ENCODE peak calls at places on chromosomes 16 and 17, in seven cellular contexts. One of them, this sample, is unnamed.

GRCh38 chr16:57801856-57802634 is at the start of gene KIFC3:
- DNase-seq in prostate gland: peak
- DNase-seq in IMR-90: peak
- DNase-seq in hepatocyte: peak
- DNase-seq in AG10803: peak
- DNase-seq in psoas muscle: peak
- DNase-seq in fibroblast of pulmonary artery: peak
- DNase-seq in this sample: peak

GRCh38 chr16:83701494-83701893 is 106.3 kb upstream of the HSBP1 start:
- DNase-seq in prostate gland: peak
- DNase-seq in IMR-90: peak
- DNase-seq in hepatocyte: peak
- DNase-seq in AG10803: peak
- DNase-seq in psoas muscle: no peak
- DNase-seq in fibroblast of pulmonary artery: peak
- DNase-seq in this sample: peak

GRCh38 chr16:78487471-78487870 is 388.0 kb downstream of the WWOX start:
- DNase-seq in prostate gland: no peak
- DNase-seq in IMR-90: no peak
- DNase-seq in hepatocyte: no peak
- DNase-seq in AG10803: no peak
- DNase-seq in psoas muscle: no peak
- DNase-seq in fibroblast of pulmonary artery: no peak
- DNase-seq in this sample: no peak

GRCh38 chr17:16922386-16923096 is 49.4 kb downstream of the TNFRSF13B start:
- DNase-seq in prostate gland: no peak
- DNase-seq in IMR-90: peak
- DNase-seq in hepatocyte: no peak
- DNase-seq in AG10803: no peak
- DNase-seq in psoas muscle: no peak
- DNase-seq in fibroblast of pulmonary artery: no peak
- DNase-seq in this sample: no peak

GRCh38 chr17:81831957-81832607 is 1.0 kb downstream of the MCRIP1 start:
- DNase-seq in prostate gland: no peak
- DNase-seq in IMR-90: peak
- DNase-seq in hepatocyte: no peak
- DNase-seq in AG10803: peak
- DNase-seq in psoas muscle: peak
- DNase-seq in fibroblast of pulmonary artery: no peak
- DNase-seq in this sample: peak

GRCh38 chr17:6413073-6413472 is 21.8 kb downstream of the AIPL1 start:
- DNase-seq in prostate gland: no peak
- DNase-seq in IMR-90: peak
- DNase-seq in hepatocyte: peak
- DNase-seq in AG10803: peak
- DNase-seq in psoas muscle: no peak
- DNase-seq in fibroblast of pulmonary artery: peak
- DNase-seq in this sample: peak

GRCh38 chr17:77815127-77815905 is 143.2 kb upstream of the TNRC6C start:
- DNase-seq in prostate gland: no peak
- DNase-seq in IMR-90: no peak
- DNase-seq in hepatocyte: peak
- DNase-seq in AG10803: no peak
- DNase-seq in psoas muscle: no peak
- DNase-seq in fibroblast of pulmonary artery: no peak
- DNase-seq in this sample: no peak

GRCh38 chr16:80300876-80301275 is 239.9 kb upstream of the DYNLRB2 start:
- DNase-seq in prostate gland: no peak
- DNase-seq in IMR-90: peak
- DNase-seq in hepatocyte: no peak
- DNase-seq in AG10803: peak
- DNase-seq in psoas muscle: no peak
- DNase-seq in fibroblast of pulmonary artery: peak
- DNase-seq in this sample: peak

GRCh38 chr17:31581022-31581483 is 189.6 kb downstream of the RAB11FIP4 start:
- DNase-seq in prostate gland: peak
- DNase-seq in IMR-90: peak
- DNase-seq in hepatocyte: no peak
- DNase-seq in AG10803: peak
- DNase-seq in psoas muscle: peak
- DNase-seq in fibroblast of pulmonary artery: peak
- DNase-seq in this sample: peak

GRCh38 chr16:57331355-57331754 is 27.2 kb upstream of the CCL22 start:
- DNase-seq in prostate gland: no peak
- DNase-seq in IMR-90: no peak
- DNase-seq in hepatocyte: no peak
- DNase-seq in AG10803: no peak
- DNase-seq in psoas muscle: no peak
- DNase-seq in fibroblast of pulmonary artery: no peak
- DNase-seq in this sample: no peak

GRCh38 chr17:1054656-1055055 is 57.7 kb downstream of the TIMM22 start:
- DNase-seq in prostate gland: no peak
- DNase-seq in IMR-90: no peak
- DNase-seq in hepatocyte: no peak
- DNase-seq in AG10803: no peak
- DNase-seq in psoas muscle: peak
- DNase-seq in fibroblast of pulmonary artery: no peak
- DNase-seq in this sample: no peak

GRCh38 chr17:74282587-74283370 is 8.7 kb downstream of the DNAI2 start:
- DNase-seq in prostate gland: no peak
- DNase-seq in IMR-90: no peak
- DNase-seq in hepatocyte: peak
- DNase-seq in AG10803: no peak
- DNase-seq in psoas muscle: no peak
- DNase-seq in fibroblast of pulmonary artery: no peak
- DNase-seq in this sample: no peak

GRCh38 chr17:40540448-40540847 is 24.8 kb downstream of the CCR7 start:
- DNase-seq in prostate gland: no peak
- DNase-seq in IMR-90: no peak
- DNase-seq in hepatocyte: no peak
- DNase-seq in AG10803: no peak
- DNase-seq in psoas muscle: no peak
- DNase-seq in fibroblast of pulmonary artery: no peak
- DNase-seq in this sample: no peak

GRCh38 chr17:80371196-80371595 is 43.8 kb upstream of the ENDOV start:
- DNase-seq in prostate gland: no peak
- DNase-seq in IMR-90: no peak
- DNase-seq in hepatocyte: no peak
- DNase-seq in AG10803: no peak
- DNase-seq in psoas muscle: no peak
- DNase-seq in fibroblast of pulmonary artery: no peak
- DNase-seq in this sample: no peak

GRCh38 chr16:89035013-89035697 is 58.1 kb upstream of the CBFA2T3 start:
- DNase-seq in prostate gland: no peak
- DNase-seq in IMR-90: no peak
- DNase-seq in hepatocyte: no peak
- DNase-seq in AG10803: no peak
- DNase-seq in psoas muscle: no peak
- DNase-seq in fibroblast of pulmonary artery: no peak
- DNase-seq in this sample: no peak

GRCh38 chr16:1929578-1930337 is 11.5 kb upstream of the HS3ST6 start:
- DNase-seq in prostate gland: peak
- DNase-seq in IMR-90: peak
- DNase-seq in hepatocyte: peak
- DNase-seq in AG10803: peak
- DNase-seq in psoas muscle: peak
- DNase-seq in fibroblast of pulmonary artery: peak
- DNase-seq in this sample: peak

GRCh38 chr16:1933097-1933661 is 9.8 kb downstream of the MSRB1 start:
- DNase-seq in prostate gland: no peak
- DNase-seq in IMR-90: no peak
- DNase-seq in hepatocyte: peak
- DNase-seq in AG10803: no peak
- DNase-seq in psoas muscle: no peak
- DNase-seq in fibroblast of pulmonary artery: no peak
- DNase-seq in this sample: no peak

GRCh38 chr16:1929105-1929504 is 10.9 kb upstream of the HS3ST6 start:
- DNase-seq in prostate gland: no peak
- DNase-seq in IMR-90: no peak
- DNase-seq in hepatocyte: no peak
- DNase-seq in AG10803: peak
- DNase-seq in psoas muscle: no peak
- DNase-seq in fibroblast of pulmonary artery: no peak
- DNase-seq in this sample: no peak

GRCh38 chr16:1930338-1930720 is 12.1 kb upstream of the HS3ST6 start:
- DNase-seq in prostate gland: no peak
- DNase-seq in IMR-90: no peak
- DNase-seq in hepatocyte: no peak
- DNase-seq in AG10803: no peak
- DNase-seq in psoas muscle: no peak
- DNase-seq in fibroblast of pulmonary artery: no peak
- DNase-seq in this sample: no peak

GRCh38 chr16:1932050-1933028 is 10.7 kb downstream of the MSRB1 start:
- DNase-seq in prostate gland: no peak
- DNase-seq in IMR-90: no peak
- DNase-seq in hepatocyte: peak
- DNase-seq in AG10803: no peak
- DNase-seq in psoas muscle: no peak
- DNase-seq in fibroblast of pulmonary artery: peak
- DNase-seq in this sample: no peak
- TF ChIP-seq CTCF in prostate gland: peak
- TF ChIP-seq CTCF in IMR-90: peak
- TF ChIP-seq CTCF in hepatocyte: peak
- TF ChIP-seq CTCF in AG10803: no peak
- TF ChIP-seq CTCF in psoas muscle: no peak
- TF ChIP-seq CTCF in fibroblast of pulmonary artery: peak
- TF ChIP-seq CTCF in this sample: peak

DNA sequence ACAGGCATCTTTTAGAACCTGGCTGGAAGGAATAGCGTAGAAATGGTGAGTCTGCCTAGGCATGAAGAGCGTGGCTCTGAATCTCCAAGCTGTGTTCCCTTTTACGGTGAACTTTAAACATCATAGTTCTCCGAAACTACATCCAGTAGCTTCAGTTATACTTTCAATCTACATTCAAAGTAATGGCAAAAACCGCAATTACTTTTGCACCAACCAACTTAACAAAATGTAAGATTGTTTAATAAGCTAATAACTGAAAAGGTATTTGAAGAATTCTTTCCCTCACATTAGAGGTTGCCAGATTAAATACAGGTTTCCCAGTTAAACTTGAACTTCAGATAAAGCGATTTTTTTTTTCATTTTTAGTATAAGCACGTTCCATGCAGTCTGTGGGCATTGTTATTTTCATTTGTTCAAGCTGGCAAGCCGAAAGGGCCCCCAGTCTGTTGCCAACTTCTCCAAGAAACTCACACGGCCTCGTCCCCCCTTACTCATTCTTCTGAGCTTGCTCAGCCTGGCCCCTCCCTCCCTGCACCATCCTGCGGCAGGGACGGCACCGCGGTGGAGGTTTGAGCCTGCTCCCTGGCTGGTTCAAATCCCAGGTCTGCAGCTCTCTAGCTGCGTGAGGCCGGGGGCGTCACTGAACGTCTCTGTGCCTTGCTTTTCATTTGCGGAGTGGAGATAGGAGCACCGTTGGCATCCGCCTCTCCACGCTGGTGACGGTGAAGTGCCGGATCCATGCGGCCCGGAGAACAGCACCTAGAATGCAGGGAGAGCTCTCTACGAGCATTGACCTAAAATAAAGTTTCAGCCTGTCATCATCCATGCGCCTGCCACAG is 3.5 kb upstream of the MTHFSD start:
- DNase-seq in prostate gland: no peak
- DNase-seq in IMR-90: no peak
- DNase-seq in hepatocyte: no peak
- DNase-seq in AG10803: no peak
- DNase-seq in psoas muscle: no peak
- DNase-seq in fibroblast of pulmonary artery: no peak
- DNase-seq in this sample: no peak
- H3K4me3 ChIP-seq in prostate gland: no peak
- H3K4me3 ChIP-seq in IMR-90: no peak
- H3K4me3 ChIP-seq in hepatocyte: no peak
- H3K4me3 ChIP-seq in AG10803: no peak
- H3K4me3 ChIP-seq in psoas muscle: no peak
- H3K4me3 ChIP-seq in fibroblast of pulmonary artery: no peak
- H3K4me3 ChIP-seq in this sample: no peak

GRCh38 chr16:82598766-82599165 is 28.0 kb upstream of the CDH13 start:
- DNase-seq in prostate gland: no peak
- DNase-seq in IMR-90: no peak
- DNase-seq in hepatocyte: no peak
- DNase-seq in AG10803: no peak
- DNase-seq in psoas muscle: no peak
- DNase-seq in fibroblast of pulmonary artery: no peak
- DNase-seq in this sample: no peak

GRCh38 chr16:82605076-82605475 is 21.7 kb upstream of the CDH13 start:
- DNase-seq in prostate gland: no peak
- DNase-seq in IMR-90: no peak
- DNase-seq in hepatocyte: no peak
- DNase-seq in AG10803: no peak
- DNase-seq in psoas muscle: no peak
- DNase-seq in fibroblast of pulmonary artery: no peak
- DNase-seq in this sample: no peak

GRCh38 chr16:82609140-82609539 is 17.6 kb upstream of the CDH13 start:
- DNase-seq in prostate gland: no peak
- DNase-seq in IMR-90: no peak
- DNase-seq in hepatocyte: no peak
- DNase-seq in AG10803: peak
- DNase-seq in psoas muscle: peak
- DNase-seq in fibroblast of pulmonary artery: no peak
- DNase-seq in this sample: no peak

GRCh38 chr16:82605863-82606620 is 20.7 kb upstream of the CDH13 start:
- DNase-seq in prostate gland: no peak
- DNase-seq in IMR-90: no peak
- DNase-seq in hepatocyte: peak
- DNase-seq in AG10803: no peak
- DNase-seq in psoas muscle: no peak
- DNase-seq in fibroblast of pulmonary artery: no peak
- DNase-seq in this sample: no peak

GRCh38 chr16:82603784-82604411 is 22.9 kb upstream of the CDH13 start:
- DNase-seq in prostate gland: peak
- DNase-seq in IMR-90: peak
- DNase-seq in hepatocyte: peak
- DNase-seq in AG10803: peak
- DNase-seq in psoas muscle: peak
- DNase-seq in fibroblast of pulmonary artery: peak
- DNase-seq in this sample: peak
- TF ChIP-seq CTCF in prostate gland: peak
- TF ChIP-seq CTCF in IMR-90: peak
- TF ChIP-seq CTCF in hepatocyte: peak
- TF ChIP-seq CTCF in AG10803: peak
- TF ChIP-seq CTCF in psoas muscle: peak
- TF ChIP-seq CTCF in fibroblast of pulmonary artery: peak
- TF ChIP-seq CTCF in this sample: peak

DNA sequence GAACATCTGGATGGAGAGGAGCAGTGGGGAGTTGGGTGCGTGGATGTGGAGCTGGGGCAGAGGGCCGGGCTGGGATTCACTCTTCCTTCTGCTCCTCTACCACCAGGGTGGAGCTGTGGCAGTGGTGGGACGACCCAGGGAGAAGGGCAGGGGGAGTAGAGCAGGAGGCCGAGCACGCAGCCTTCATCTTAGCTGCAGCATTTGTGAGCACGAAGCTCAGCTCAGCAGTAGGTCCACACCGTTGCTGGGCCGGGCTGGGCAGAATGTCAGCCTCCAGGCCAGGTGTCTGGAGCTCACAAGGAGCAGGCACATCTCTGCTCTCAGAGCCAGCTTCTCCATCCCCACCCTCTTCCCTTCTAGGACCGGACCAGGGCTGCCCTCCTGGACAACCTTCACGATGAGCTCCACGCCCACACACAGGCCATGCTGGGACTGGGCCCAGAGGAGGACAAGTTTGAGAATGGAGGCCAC is 55.7 kb downstream of the OR1D5 start:
- DNase-seq in prostate gland: no peak
- DNase-seq in IMR-90: no peak
- DNase-seq in hepatocyte: no peak
- DNase-seq in AG10803: no peak
- DNase-seq in psoas muscle: no peak
- DNase-seq in fibroblast of pulmonary artery: no peak
- DNase-seq in this sample: no peak
- H3K4me3 ChIP-seq in prostate gland: no peak
- H3K4me3 ChIP-seq in IMR-90: no peak
- H3K4me3 ChIP-seq in hepatocyte: no peak
- H3K4me3 ChIP-seq in AG10803: no peak
- H3K4me3 ChIP-seq in psoas muscle: no peak
- H3K4me3 ChIP-seq in fibroblast of pulmonary artery: no peak
- H3K4me3 ChIP-seq in this sample: no peak